ENCODE peak calls at places on chromosomes 16 and 17, in eight cellular contexts. V is CD8-positive, alpha-beta T cell; O is SK-N-SH; K is cardiac muscle cell; Y is SJCRH30; F is neuronal stem cell; U is heart right ventricle; Q is ovary. J is an unnamed sample.

GRCh38 chr16:17160285-17160854 is 310.4 kb downstream of the XYLT1 start:
- DNase-seq in O (no peak), U (no peak), Q (no peak), V (no peak), F (peak; percentile 66), K (no peak), Y (no peak), J (no peak)

GRCh38 chr17:13750783-13751484 is 149.2 kb upstream of the HS3ST3A1 start:
- DNase-seq in V (no peak), Y (peak; percentile 86), O (no peak), Q (no peak), K (peak; percentile 28), F (no peak), U (no peak), J (no peak)

GRCh38 chr17:73625006-73625405 is 19.2 kb downstream of the SDK2 start:
- DNase-seq in Q (no peak), O (no peak), Y (no peak), U (no peak), V (no peak), F (no peak), K (no peak), J (no peak)

GRCh38 chr16:66409156-66409555 is 17.9 kb upstream of the BEAN1 start:
- DNase-seq in Q (no peak), F (no peak), Y (no peak), K (no peak), V (no peak), U (no peak), O (no peak), J (no peak)

GRCh38 chr17:50539762-50540440 is 7.1 kb upstream of the SPATA20 start:
- DNase-seq in V (no peak), U (no peak), Y (no peak), Q (no peak), O (no peak), F (no peak), K (no peak), J (no peak)

GRCh38 chr17:48483471-48484131 is 47.2 kb downstream of the HOXB1 start:
- DNase-seq in V (no peak), F (no peak), K (no peak), Y (peak; percentile 95), Q (no peak), U (no peak), O (no peak), J (no peak)

GRCh38 chr16:27040671-27041070 is 26.1 kb upstream of the C16orf82 start:
- DNase-seq in O (no peak), Y (no peak), K (no peak), V (no peak), Q (no peak), U (no peak), F (no peak), J (peak; percentile 38)

GRCh38 chr17:49257296-49257695 is 26.7 kb upstream of the PHOSPHO1 start:
- DNase-seq in V (no peak), F (no peak), O (no peak), U (no peak), Q (no peak), K (no peak), Y (no peak), J (no peak)

GRCh38 chr16:69318177-69318910 is 7.2 kb downstream of the VPS4A start:
- DNase-seq in Q (no peak), K (no peak), F (no peak), V (no peak), O (no peak), Y (no peak), U (no peak), J (peak; percentile 78)

GRCh38 chr16:35134471-35134870 is 1675.1 kb downstream of the TP53TG3F start:
- DNase-seq in V (no peak), F (no peak), U (no peak), Q (no peak), K (no peak), Y (no peak), O (no peak), J (no peak)

DNA sequence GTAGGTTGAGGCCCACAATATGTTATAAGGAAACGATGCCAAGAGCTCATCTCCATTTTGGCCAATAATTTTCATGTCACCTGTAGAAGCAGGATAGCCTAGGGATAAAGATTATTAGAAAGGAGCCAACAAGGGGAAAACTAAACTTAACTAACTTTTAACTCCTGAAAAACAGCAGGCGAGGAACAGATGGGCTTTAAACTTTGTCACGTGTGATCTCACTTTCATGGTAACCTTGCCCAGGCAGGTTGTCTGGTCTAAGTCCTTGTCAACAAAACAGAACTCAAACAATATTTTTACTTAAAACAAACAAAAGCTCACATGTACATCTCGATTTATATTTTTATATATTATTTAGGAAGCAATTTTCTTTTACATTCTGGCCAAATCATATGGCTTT is 1672.0 kb downstream of the TP53TG3F start:
- DNase-seq in O (no peak), F (no peak), V (no peak), Q (no peak), U (no peak), K (no peak), Y (no peak), J (no peak)
- H3K9me3 ChIP-seq in O (no peaks in the 10 kb centered on the region), F (no peaks in the 10 kb centered on the region), V (no peaks in the 10 kb centered on the region), Q (no peaks in the 10 kb centered on the region), U (no peaks in the 10 kb centered on the region), K (peaks cover 6% of the 10 kb centered on the region), Y (no peaks in the 10 kb centered on the region), J (no peaks in the 10 kb centered on the region)

GRCh38 chr17:41140360-41141132 is at the start of gene KRTAP4-6:
- DNase-seq in K (no peak), F (no peak), Y (no peak), O (no peak), Q (no peak), V (no peak), U (no peak), J (no peak)

GRCh38 chr17:41145261-41145660 is 4.4 kb downstream of the KRTAP4-5 start:
- DNase-seq in K (no peak), O (no peak), F (no peak), Q (no peak), Y (no peak), V (no peak), U (no peak), J (no peak)

GRCh38 chr17:41144846-41145245 is 4.5 kb upstream of the KRTAP4-6 start:
- DNase-seq in K (no peak), O (no peak), V (no peak), Q (no peak), F (no peak), U (no peak), Y (no peak), J (no peak)

GRCh38 chr17:41141361-41141760 is 1.0 kb upstream of the KRTAP4-6 start:
- DNase-seq in F (no peak), O (no peak), Y (no peak), K (no peak), Q (no peak), V (no peak), U (no peak), J (no peak)
- H3K9me3 ChIP-seq in F (no peaks in the 10 kb centered on the region), O (peaks cover 5% of the 10 kb centered on the region), Y (peaks cover 11% of the 10 kb centered on the region), K (no peaks in the 10 kb centered on the region), Q (no peaks in the 10 kb centered on the region), V (no peaks in the 10 kb centered on the region), U (no peaks in the 10 kb centered on the region), J (peaks cover 4% of the 10 kb centered on the region)

DNA sequence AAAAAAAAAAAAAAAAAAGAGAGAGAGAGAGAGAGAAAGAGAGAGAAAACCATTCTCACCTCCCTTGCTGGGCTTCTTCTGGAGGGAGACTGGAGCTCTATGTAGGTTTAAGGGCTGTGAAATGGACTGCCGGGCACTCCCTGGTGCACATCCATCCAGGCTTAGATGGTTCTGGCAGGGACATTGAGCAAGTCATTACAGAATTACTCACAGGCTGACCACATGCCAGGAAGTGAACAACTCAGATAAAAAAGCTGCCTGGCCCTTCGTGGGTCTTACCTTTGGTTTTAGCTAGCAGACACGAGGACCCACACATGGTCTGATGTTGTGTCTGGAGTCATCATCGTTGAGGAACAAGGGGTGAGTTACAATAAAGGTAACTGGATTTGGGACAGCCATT is 847.4 kb upstream of the EEF2KMT start:
- DNase-seq in U (no peak), O (peak; percentile 35), Y (no peak), F (no peak), K (no peak), V (no peak), Q (no peak), J (no peak)
- H3K9me3 ChIP-seq in U (no peaks in the 10 kb centered on the region), O (no peaks in the 10 kb centered on the region), Y (no peaks in the 10 kb centered on the region), F (no peaks in the 10 kb centered on the region), K (no peaks in the 10 kb centered on the region), V (no peaks in the 10 kb centered on the region), Q (no peaks in the 10 kb centered on the region), J (peaks cover 13% of the 10 kb centered on the region)

DNA sequence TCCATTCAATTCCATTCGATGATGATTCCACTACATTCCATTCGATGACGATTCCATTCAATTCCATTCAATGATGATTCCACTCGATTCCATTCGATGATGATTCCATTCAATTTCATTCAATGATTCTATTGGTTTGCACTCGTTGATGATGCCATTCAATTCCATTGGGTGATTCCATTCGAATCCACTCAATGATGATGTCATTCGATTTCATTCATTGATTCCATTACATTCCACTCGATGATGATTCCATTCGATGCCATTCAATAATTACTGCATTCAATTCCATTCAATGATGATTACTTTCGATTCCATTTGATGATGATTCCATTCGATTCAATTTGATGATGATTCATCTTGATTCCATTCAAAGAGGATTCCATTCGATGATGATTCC is 1299.4 kb downstream of the TP53TG3F start:
- DNase-seq in U (no peak), O (no peak), V (no peak), K (no peak), Y (no peak), F (no peak), Q (no peak), J (no peak)
- H3K9me3 ChIP-seq in U (no peaks in the 10 kb centered on the region), O (no peaks in the 10 kb centered on the region), V (no peaks in the 10 kb centered on the region), K (peaks cover 13% of the 10 kb centered on the region), Y (peaks cover 3% of the 10 kb centered on the region), F (no peaks in the 10 kb centered on the region), Q (no peaks in the 10 kb centered on the region), J (peaks cover 26% of the 10 kb centered on the region)

DNA sequence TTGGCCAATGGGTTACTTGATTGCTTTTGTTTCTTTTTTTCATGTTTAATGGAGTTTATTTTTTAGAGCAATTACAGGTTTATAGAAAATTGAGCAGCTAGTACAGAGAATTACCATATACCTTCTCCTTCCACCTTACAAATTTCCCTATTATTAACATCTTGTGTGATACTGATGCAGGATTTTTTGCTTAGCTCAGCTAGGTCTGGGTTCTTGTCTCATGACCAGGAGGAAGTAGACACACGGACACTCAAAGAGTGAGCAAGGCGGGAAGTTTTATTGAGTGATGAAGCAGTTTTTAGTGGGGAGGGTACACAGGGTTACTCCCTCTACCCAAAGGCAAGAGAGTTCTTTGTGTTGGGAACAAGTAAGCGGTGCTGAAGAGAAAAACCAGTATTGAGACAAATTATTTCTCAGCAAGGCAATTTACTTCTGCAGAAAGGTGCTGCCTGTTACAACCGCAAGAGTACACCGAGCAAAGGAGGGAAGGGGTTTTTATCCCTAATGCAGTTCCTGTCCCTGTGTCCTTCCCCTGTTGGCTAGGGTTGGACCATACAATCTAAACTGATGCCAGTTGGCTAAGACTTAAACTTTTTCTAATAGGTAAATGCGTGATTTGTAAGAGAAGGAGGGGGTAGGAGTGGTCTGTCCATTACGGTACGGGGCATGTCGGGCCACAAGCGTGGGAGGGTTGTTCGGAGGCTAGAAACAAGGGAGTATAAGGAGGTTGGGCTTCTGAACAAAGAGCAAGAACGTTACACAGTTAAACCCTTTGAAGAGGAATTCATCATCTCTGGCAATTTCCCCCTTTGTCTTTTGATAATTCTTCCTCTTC is 26.9 kb downstream of the SEC14L1 start:
- DNase-seq in Y (no peak), Q (no peak), U (no peak), F (no peak), K (no peak), O (no peak), V (no peak), J (no peak)
- H3K9me3 ChIP-seq in Y (peaks cover 14% of the 10 kb centered on the region), Q (no peaks in the 10 kb centered on the region), U (no peaks in the 10 kb centered on the region), F (peaks cover 69% of the 10 kb centered on the region), K (no peaks in the 10 kb centered on the region), O (peaks cover 26% of the 10 kb centered on the region), V (peaks cover 9% of the 10 kb centered on the region), J (peaks cover 15% of the 10 kb centered on the region)